ENCODE peak calls at places on chromosomes 3 and 15, in four cellular contexts. P is breast epithelium, K is Panc1, O is endothelial cell of umbilical vein. D is an unnamed sample.

GRCh38 chr3:185328324-185329004 is 34.5 kb upstream of the MAP3K13 start:
- DNase-seq in P (no peak), K (no peak), O (no peak), D (no peak)

GRCh38 chr15:68399096-68400065 is 32.6 kb downstream of the ITGA11 start:
- DNase-seq in P (peak), K (no peak), O (no peak), D (no peak)

GRCh38 chr3:160184655-160185054 is 40.6 kb upstream of the C3orf80 start:
- DNase-seq in P (no peak), K (no peak), O (no peak), D (no peak)

GRCh38 chr3:153746211-153746610 is 375.0 kb upstream of the ARHGEF26 start:
- DNase-seq in P (no peak), K (no peak), O (no peak), D (no peak)

GRCh38 chr3:125418306-125418705 is 43.2 kb upstream of the ZNF148 start:
- DNase-seq in P (no peak), K (no peak), O (no peak), D (no peak)

GRCh38 chr15:74133071-74133702 is 2.8 kb downstream of the ISLR2 start:
- DNase-seq in P (no peak), K (no peak), O (no peak), D (no peak)

GRCh38 chr3:10955694-10956453 is 36.7 kb upstream of the SLC6A1 start:
- DNase-seq in P (no peak), K (no peak), O (no peak), D (no peak)

GRCh38 chr3:24086597-24087369 is 141.7 kb downstream of the NR1D2 start:
- DNase-seq in P (no peak), K (no peak), O (no peak), D (no peak)

GRCh38 chr3:72738752-72739520 is 109.3 kb downstream of the SHQ1 start:
- DNase-seq in P (no peak), K (no peak), O (peak), D (peak)

GRCh38 chr15:84598993-84599392 is 1.8 kb upstream of the ZSCAN2 start:
- DNase-seq in P (no peak), K (no peak), O (peak), D (no peak)

GRCh38 chr3:40574661-40575060 is 49.9 kb downstream of the ZNF621 start:
- DNase-seq in P (no peak), K (no peak), O (no peak), D (no peak)

GRCh38 chr15:56929389-56929788 is 10.9 kb downstream of the TCF12 start:
- DNase-seq in P (no peak), K (no peak), O (no peak), D (no peak)

GRCh38 chr15:32646304-32646703 is 4.8 kb downstream of the SCG5 start:
- DNase-seq in P (no peak), K (no peak), O (no peak), D (no peak)

GRCh38 chr3:140420621-140421357 is 257.1 kb upstream of the TRIM42 start:
- DNase-seq in P (no peak), K (no peak), O (peak), D (no peak)

GRCh38 chr3:49132437-49133225 is at the start of gene LAMB2:
- DNase-seq in P (peak), K (no peak), O (peak), D (peak)

GRCh38 chr15:56919708-56920637 is 1.5 kb downstream of the TCF12 start:
- DNase-seq in P (no peak), K (peak), O (peak), D (peak)

GRCh38 chr3:178001670-178002101 is 534.5 kb upstream of the KCNMB2 start:
- DNase-seq in P (no peak), K (no peak), O (no peak), D (no peak)

GRCh38 chr3:73094951-73095350 is 33.5 kb downstream of the EBLN2 start:
- DNase-seq in P (peak), K (no peak), O (no peak), D (no peak)

GRCh38 chr3:183692436-183692835 is 5.2 kb upstream of the YEATS2 start:
- DNase-seq in P (no peak), K (no peak), O (no peak), D (no peak)

GRCh38 chr15:73273181-73274002 is 95.4 kb downstream of the HCN4 start:
- DNase-seq in P (peak), K (peak), O (peak), D (peak)

GRCh38 chr3:3065876-3066275 is 44.3 kb downstream of the IL5RA start:
- DNase-seq in P (no peak), K (no peak), O (no peak), D (no peak)

GRCh38 chr3:11459147-11459837 is 184.4 kb downstream of the VGLL4 start:
- DNase-seq in P (no peak), K (no peak), O (peak), D (no peak)

GRCh38 chr3:48409291-48410201 is 20.3 kb downstream of the PLXNB1 start:
- DNase-seq in P (peak), K (no peak), O (no peak), D (no peak)

GRCh38 chr15:63059075-63059474 is 16.5 kb downstream of the TPM1 start:
- DNase-seq in P (no peak), K (no peak), O (no peak), D (no peak)

GRCh38 chr3:124699686-124700396 is 30.4 kb upstream of the UMPS start:
- DNase-seq in P (no peak), K (no peak), O (no peak), D (no peak)

GRCh38 chr15:92394327-92395175 is 870 bp downstream of the ST8SIA2 start:
- DNase-seq in P (no peak), K (no peak), O (no peak), D (no peak)

GRCh38 chr3:122646146-122646988 is 34.3 kb upstream of the PARP14 start:
- DNase-seq in P (no peak), K (no peak), O (no peak), D (no peak)

GRCh38 chr3:99607151-99607550 is 31.2 kb upstream of the COL8A1 start:
- DNase-seq in P (no peak), K (no peak), O (no peak), D (no peak)

GRCh38 chr3:187616307-187616939 is 53.8 kb downstream of the SST start:
- DNase-seq in P (no peak), K (peak), O (peak), D (peak)

GRCh38 chr3:120103276-120103675 is 9.0 kb upstream of the GSK3B start:
- DNase-seq in P (no peak), K (no peak), O (no peak), D (no peak)

GRCh38 chr15:65346856-65347598 is 30.8 kb downstream of the IGDCC3 start:
- DNase-seq in P (no peak), K (no peak), O (no peak), D (no peak)
- TF ChIP-seq POLR2AphosphoS5 in P (no peak), K (no peak), O (no peak), D (no peak)

GRCh38 chr3:112499328-112499727 is at the start of gene BTLA:
- DNase-seq in P (no peak), K (no peak), O (no peak), D (no peak)
- H3K4me3 ChIP-seq in P (no peak), K (no peak), O (no peak), D (no peak)

DNA sequence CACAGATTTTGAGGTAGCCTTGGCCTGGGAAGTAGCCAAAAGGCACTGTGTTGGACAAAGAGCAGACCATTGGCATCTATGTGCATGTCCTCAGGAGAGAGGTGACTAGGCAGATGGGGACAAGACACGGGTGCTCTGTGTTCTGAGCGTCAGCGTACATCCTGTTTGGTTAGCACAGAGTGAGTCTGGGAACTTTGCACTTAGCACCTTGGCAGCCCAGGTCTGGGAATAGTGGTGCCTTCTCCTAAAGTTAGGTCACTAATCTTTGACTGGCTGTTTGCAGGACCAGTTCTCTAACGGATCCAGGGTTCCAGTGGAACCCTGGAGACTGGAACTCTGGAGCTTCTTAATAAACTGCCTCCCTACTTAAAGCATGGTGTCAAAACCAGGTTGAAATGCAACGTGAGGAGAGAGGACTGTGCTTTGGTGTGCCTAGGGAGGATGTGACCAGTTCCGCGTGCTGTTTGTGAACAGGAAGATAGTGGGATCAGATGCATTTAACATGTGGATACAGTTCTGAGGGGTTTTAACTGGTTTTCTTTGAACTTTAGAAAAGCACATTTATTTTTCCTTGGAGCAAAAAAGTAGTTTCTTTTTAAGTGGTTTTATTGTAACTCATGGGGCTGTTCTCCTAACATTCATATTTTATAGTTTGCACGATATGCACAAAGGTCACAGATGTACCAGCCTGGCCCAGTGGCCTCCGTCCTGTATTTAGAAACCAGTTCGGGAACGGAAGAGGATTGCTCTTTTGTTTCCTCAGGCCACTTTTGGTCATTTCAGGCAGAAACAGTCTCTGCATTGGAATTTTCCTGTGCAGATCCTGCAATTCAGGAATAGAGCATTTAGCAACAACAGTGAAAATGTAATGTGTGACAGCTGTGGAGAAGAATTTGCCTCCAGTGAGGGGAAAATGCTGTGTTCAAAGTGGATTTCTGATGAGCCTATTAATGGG is 48.8 kb downstream of the ABHD2 start:
- DNase-seq in P (no peak), K (no peak), O (peak), D (no peak)
- H3K27ac ChIP-seq in P (peak), K (no peak), O (no peak), D (peak)

GRCh38 chr3:194134231-194134756 is 1.7 kb upstream of the HES1 start:
- DNase-seq in P (no peak), K (no peak), O (no peak), D (peak)
- TF ChIP-seq POLR2AphosphoS5 in P (no peak), K (no peak), O (no peak), D (no peak)

GRCh38 chr15:98889930-98890695 is 117.5 kb downstream of the PGPEP1L start:
- DNase-seq in P (no peak), K (no peak), O (peak), D (no peak)
- H3K4me3 ChIP-seq in P (no peak), K (no peak), O (no peak), D (no peak)

GRCh38 chr3:65665922-65666321 is 372.8 kb downstream of the MAGI1 start:
- DNase-seq in P (no peak), K (no peak), O (no peak), D (no peak)
- H3K27ac ChIP-seq in P (no peak), K (no peak), O (no peak), D (no peak)

GRCh38 chr3:134495980-134496379 is 10.1 kb downstream of the CEP63 start:
- DNase-seq in P (no peak), K (no peak), O (no peak), D (no peak)

GRCh38 chr3:134494539-134494938 is 8.7 kb downstream of the CEP63 start:
- DNase-seq in P (no peak), K (no peak), O (no peak), D (no peak)

DNA sequence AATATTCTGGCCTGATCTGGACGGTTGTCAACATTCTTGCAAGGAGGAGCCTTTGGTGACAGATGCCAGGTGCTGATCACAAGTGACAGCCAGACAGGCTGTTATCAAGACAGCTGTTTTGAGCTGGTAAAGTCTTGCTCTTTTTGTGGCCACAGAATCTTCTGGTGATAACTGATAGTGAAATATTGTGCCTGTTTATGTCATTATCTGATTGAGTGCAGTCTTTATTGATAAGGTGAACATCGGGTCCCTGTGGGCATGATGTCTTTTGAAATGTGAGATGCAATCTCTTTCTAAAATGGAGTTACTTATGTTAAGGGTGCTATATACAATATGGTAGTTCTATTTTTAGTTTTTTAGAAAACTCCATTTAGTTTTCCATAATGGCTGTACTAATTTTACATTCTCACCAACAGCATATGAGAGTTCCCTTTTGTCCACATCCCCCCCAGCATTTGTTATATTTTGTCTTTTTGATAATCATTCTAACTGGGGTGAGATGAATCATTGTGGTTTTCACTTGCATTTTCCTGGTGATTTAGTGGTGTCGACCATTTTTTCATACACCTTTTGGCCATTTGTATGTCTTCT is 10.7 kb downstream of the CEP63 start:
- DNase-seq in P (no peak), K (no peak), O (no peak), D (no peak)
- TF ChIP-seq POLR2AphosphoS5 in P (no peak), K (no peak), O (no peak), D (no peak)

DNA sequence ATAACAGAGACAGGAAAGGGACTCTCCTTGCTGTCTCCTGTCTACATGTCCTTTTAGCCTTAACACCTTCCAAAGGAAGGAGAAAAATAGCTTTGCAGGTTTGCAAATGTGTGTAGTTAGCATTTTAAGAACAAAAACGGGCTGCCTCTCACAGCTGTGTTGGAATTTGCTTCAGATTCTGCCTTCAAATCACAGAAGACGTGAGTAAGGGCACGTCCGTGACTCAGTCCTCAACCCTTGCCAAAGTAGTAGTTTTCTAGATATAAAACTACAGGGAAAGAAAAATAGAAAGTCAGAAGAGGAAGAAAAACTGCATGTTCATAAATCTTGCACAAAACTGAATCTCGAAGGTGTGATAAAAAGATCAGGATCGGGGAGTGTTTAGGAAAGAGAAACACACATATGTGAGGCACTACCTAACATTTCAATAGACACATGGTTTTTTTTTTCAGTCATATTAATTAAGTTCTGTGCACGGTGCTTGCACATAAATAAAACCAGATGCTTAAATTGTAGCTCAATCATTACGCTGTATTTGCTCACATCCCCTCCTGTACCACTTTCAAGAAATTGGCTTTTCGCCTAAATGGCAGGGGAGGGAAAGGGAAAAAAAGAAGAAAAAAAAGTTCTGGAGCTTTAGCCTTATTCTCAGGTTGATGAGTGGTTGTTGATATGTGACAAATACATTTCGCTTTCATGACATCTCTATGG is 71.7 kb downstream of the P3H2 start:
- DNase-seq in P (no peak), K (no peak), O (peak), D (no peak)
- H3K4me3 ChIP-seq in P (no peak), K (no peak), O (no peak), D (no peak)

GRCh38 chr15:71349736-71350515 is 234.7 kb downstream of the THSD4 start:
- DNase-seq in P (no peak), K (no peak), O (no peak), D (no peak)
- H3K27ac ChIP-seq in P (no peak), K (no peak), O (no peak), D (no peak)